ENCODE peak calls at places on chromosomes 2 and 18, in nine cellular contexts. G is NCI-H1105, W is fibroblast of mammary gland, Q is NCI-H2029 treated with DMSO at 0.1 percent for 48 hours, M is CMK, C is posterior cingulate gyrus, K is putamen, I is mammary epithelial cell, Z is germinal center. L is an unnamed sample.

GRCh38 chr2:22970991-22971390 is 414.0 kb upstream of the KLHL29 start:
- DNase-seq in G (no peak), W (no peak), Q (no peak), M (no peak), C (no peak), K (no peak), I (no peak), Z (no peak), L (no peak)

GRCh38 chr2:162221064-162221463 is 22.2 kb downstream of the FAP start:
- DNase-seq in G (no peak), W (peak), Q (no peak), M (peak), C (peak), K (peak), I (peak), Z (peak), L (peak)

GRCh38 chr18:35371412-35372195 is 5.5 kb downstream of the ZNF396 start:
- DNase-seq in G (no peak), W (peak), Q (no peak), M (no peak), C (no peak), K (no peak), I (peak), Z (no peak), L (no peak)

GRCh38 chr2:209845666-209846065 is 74.0 kb downstream of the UNC80 start:
- DNase-seq in G (no peak), W (no peak), Q (no peak), M (no peak), C (no peak), K (no peak), I (no peak), Z (no peak), L (no peak)

GRCh38 chr2:12316464-12316863 is 400.3 kb upstream of the TRIB2 start:
- DNase-seq in G (no peak), W (no peak), Q (no peak), M (no peak), C (no peak), K (no peak), I (no peak), Z (no peak), L (no peak)

GRCh38 chr2:101516833-101517690 is 42.1 kb upstream of the RFX8 start:
- DNase-seq in G (no peak), W (peak), Q (no peak), M (peak), C (no peak), K (no peak), I (peak), Z (no peak), L (no peak)

GRCh38 chr2:151261977-151262291 is 271 bp upstream of the RBM43 start:
- DNase-seq in G (no peak), W (no peak), Q (no peak), M (no peak), C (no peak), K (no peak), I (no peak), Z (peak), L (no peak)

GRCh38 chr2:191018663-191019119 is 4.7 kb upstream of the STAT1 start:
- DNase-seq in G (no peak), W (no peak), Q (no peak), M (no peak), C (no peak), K (no peak), I (no peak), Z (no peak), L (no peak)

GRCh38 chr18:55585586-55586521 is 2.1 kb downstream of the TCF4 start:
- DNase-seq in G (peak), W (peak), Q (no peak), M (no peak), C (peak), K (peak), I (no peak), Z (no peak), L (peak)

GRCh38 chr2:99970292-99970868 is 172.0 kb downstream of the AFF3 start:
- DNase-seq in G (no peak), W (peak), Q (no peak), M (no peak), C (no peak), K (no peak), I (peak), Z (no peak), L (no peak)

GRCh38 chr2:25215948-25216679 is 47.7 kb upstream of the POMC start:
- DNase-seq in G (no peak), W (peak), Q (no peak), M (peak), C (no peak), K (peak), I (no peak), Z (peak), L (peak)